ENCODE peak calls at places on chromosomes 4 and X, in nine cellular contexts. E is stimulated activated CD4-positive, alpha-beta T cell treated with anti-CD3 and anti-CD28 coated beads, Interleukin-1b, Interleukin-23, amount 100 ng/mL, for 1 hour; C is left lobe of liver; I is NCI-H2081 treated with DMSO at 0.1 percent for 48 hours; N is activated CD4-positive, alpha-beta memory T cell treated with anti-CD3 and anti-CD28 coated beads, Interleukin-2, amount 10 ng/mL, durations not matched to agents 7 days and 5 days; Q is WTC11; R is neuronal stem cell; V is cardiac fibroblast; Z is H9. U is an unnamed sample.

GRCh38 chr4:153241970-153242847 is 38.0 kb downstream of the TRIM2 start:
- DNase-seq in E (no peak), C (no peak), I (no peak), N (no peak), Q (no peak), R (no peak), V (no peak), Z (no peak), U (no peak)

GRCh38 chr4:153045111-153045982 is 109.2 kb downstream of the FHDC1 start:
- DNase-seq in E (no peak), C (no peak), I (no peak), N (no peak), Q (no peak), R (no peak), V (no peak), Z (no peak), U (no peak)

GRCh38 chrX:136310411-136310810 is 9.6 kb downstream of the ADGRG4 start:
- DNase-seq in E (no peak), C (no peak), I (no peak), N (no peak), Q (no peak), R (peak), V (peak), Z (no peak), U (no peak)

GRCh38 chrX:50471390-50471789 is 765 bp upstream of the DGKK start:
- DNase-seq in E (no peak), C (no peak), I (no peak), N (no peak), Q (peak), R (no peak), V (no peak), Z (peak), U (no peak)

GRCh38 chr4:139560396-139561084 is 4.5 kb upstream of the SETD7 start:
- DNase-seq in E (no peak), C (no peak), I (no peak), N (no peak), Q (peak), R (no peak), V (peak), Z (peak), U (no peak)

GRCh38 chrX:150158554-150159332 is 204.4 kb upstream of the MAMLD1 start:
- DNase-seq in E (no peak), C (no peak), I (no peak), N (no peak), Q (no peak), R (no peak), V (no peak), Z (no peak), U (no peak)

GRCh38 chr4:177861551-177862094 is 419.4 kb upstream of the AGA start:
- DNase-seq in E (no peak), C (no peak), I (no peak), N (no peak), Q (no peak), R (no peak), V (no peak), Z (no peak), U (no peak)

GRCh38 chr4:109067509-109068205 is 234.8 kb downstream of the COL25A1 start:
- DNase-seq in E (no peak), C (no peak), I (no peak), N (no peak), Q (no peak), R (no peak), V (peak), Z (no peak), U (no peak)

GRCh38 chr4:99574530-99575314 is at the start of gene MTTP:
- DNase-seq in E (no peak), C (peak), I (no peak), N (no peak), Q (no peak), R (no peak), V (no peak), Z (no peak), U (no peak)

GRCh38 chr4:26557164-26557563 is 26.7 kb upstream of the TBC1D19 start:
- DNase-seq in E (no peak), C (no peak), I (no peak), N (no peak), Q (no peak), R (no peak), V (peak), Z (no peak), U (no peak)

GRCh38 chrX:11555759-11556158 is 110.0 kb downstream of the ARHGAP6 start:
- DNase-seq in E (no peak), C (no peak), I (no peak), N (no peak), Q (no peak), R (no peak), V (peak), Z (no peak), U (no peak)

GRCh38 chr4:68076194-68076593 is 53.5 kb downstream of the TMPRSS11F start:
- DNase-seq in E (no peak), C (no peak), I (no peak), N (no peak), Q (no peak), R (no peak), V (no peak), Z (no peak), U (no peak)

GRCh38 chr4:17260395-17260907 is 251.4 kb downstream of the QDPR start:
- DNase-seq in E (no peak), C (no peak), I (no peak), N (no peak), Q (no peak), R (no peak), V (no peak), Z (no peak), U (no peak)

GRCh38 chr4:165520071-165520470 is 141.3 kb downstream of the CPE start:
- DNase-seq in E (no peak), C (no peak), I (no peak), N (no peak), Q (no peak), R (no peak), V (no peak), Z (no peak), U (no peak)

GRCh38 chrX:119468186-119468929 is at the start of gene SLC25A5:
- DNase-seq in E (peak), C (peak), I (peak), N (peak), Q (peak), R (peak), V (peak), Z (peak), U (peak)

GRCh38 chrX:1390621-1391369 is 1.1 kb downstream of the SLC25A6 start:
- DNase-seq in E (no peak), C (peak), I (no peak), N (peak), Q (peak), R (no peak), V (no peak), Z (no peak), U (peak)

GRCh38 chr4:68736813-68737212 is 66.4 kb upstream of the UGT2B15 start:
- DNase-seq in E (no peak), C (no peak), I (no peak), N (no peak), Q (no peak), R (no peak), V (no peak), Z (no peak), U (no peak)

GRCh38 chr4:54403700-54404453 is 174.8 kb downstream of the PDGFRA start:
- DNase-seq in E (no peak), C (no peak), I (no peak), N (no peak), Q (no peak), R (no peak), V (no peak), Z (no peak), U (no peak)

GRCh38 chrX:97522307-97522706 is 638.6 kb downstream of the RPA4 start:
- DNase-seq in E (no peak), C (no peak), I (no peak), N (no peak), Q (no peak), R (no peak), V (no peak), Z (no peak), U (no peak)

GRCh38 chr4:71201817-71202576 is 136.8 kb upstream of the SLC4A4 start:
- DNase-seq in E (no peak), C (no peak), I (no peak), N (no peak), Q (no peak), R (no peak), V (no peak), Z (no peak), U (no peak)

GRCh38 chrX:66015152-66015827 is 24.6 kb downstream of the VSIG4 start:
- DNase-seq in E (no peak), C (no peak), I (no peak), N (peak), Q (no peak), R (no peak), V (peak), Z (no peak), U (no peak)

GRCh38 chr4:71614626-71615025 is 169.3 kb downstream of the GC start:
- DNase-seq in E (no peak), C (no peak), I (no peak), N (no peak), Q (no peak), R (no peak), V (no peak), Z (no peak), U (no peak)

GRCh38 chrX:104281564-104281963 is 26.8 kb upstream of the ESX1 start:
- DNase-seq in E (no peak), C (no peak), I (no peak), N (no peak), Q (no peak), R (no peak), V (no peak), Z (no peak), U (no peak)

GRCh38 chr4:78356251-78356650 is 195.3 kb upstream of the ANXA3 start:
- DNase-seq in E (no peak), C (no peak), I (no peak), N (no peak), Q (no peak), R (no peak), V (no peak), Z (no peak), U (no peak)

GRCh38 chr4:794911-795725 is 30.8 kb downstream of the CPLX1 start:
- DNase-seq in E (no peak), C (no peak), I (no peak), N (no peak), Q (peak), R (no peak), V (no peak), Z (no peak), U (no peak)

GRCh38 chr4:185471235-185472062 is at the start of gene CCDC110:
- DNase-seq in E (peak), C (peak), I (no peak), N (peak), Q (peak), R (peak), V (peak), Z (peak), U (peak)

GRCh38 chrX:103488332-103488731 is 31.0 kb downstream of the RAB40A start:
- DNase-seq in E (no peak), C (no peak), I (no peak), N (no peak), Q (no peak), R (no peak), V (peak), Z (no peak), U (no peak)

GRCh38 chr4:138996090-138996489 is 19.5 kb upstream of the NOCT start:
- DNase-seq in E (no peak), C (no peak), I (no peak), N (no peak), Q (no peak), R (no peak), V (no peak), Z (no peak), U (no peak)

GRCh38 chr4:44121210-44121609 is 327.4 kb downstream of the KCTD8 start:
- DNase-seq in E (no peak), C (no peak), I (no peak), N (no peak), Q (no peak), R (no peak), V (peak), Z (no peak), U (no peak)

GRCh38 chr4:142126890-142127497 is 490.6 kb downstream of the IL15 start:
- DNase-seq in E (peak), C (peak), I (no peak), N (peak), Q (peak), R (peak), V (peak), Z (peak), U (peak)

GRCh38 chr4:95304898-95305297 is 243.9 kb downstream of the UNC5C start:
- DNase-seq in E (no peak), C (no peak), I (no peak), N (no peak), Q (no peak), R (peak), V (peak), Z (no peak), U (no peak)

GRCh38 chr4:156038772-156039171 is 85.1 kb upstream of the CTSO start:
- DNase-seq in E (no peak), C (no peak), I (no peak), N (no peak), Q (no peak), R (no peak), V (no peak), Z (no peak), U (no peak)

GRCh38 chrX:154401045-154401799 is 3.0 kb downstream of the RPL10 start:
- DNase-seq in E (no peak), C (peak), I (no peak), N (no peak), Q (no peak), R (no peak), V (peak), Z (peak), U (no peak)

GRCh38 chr4:155220025-155220424 is 11.6 kb downstream of the NPY2R start:
- DNase-seq in E (no peak), C (no peak), I (no peak), N (no peak), Q (no peak), R (no peak), V (no peak), Z (no peak), U (no peak)

GRCh38 chr4:150181536-150181935 is 103.3 kb downstream of the DCLK2 start:
- DNase-seq in E (no peak), C (no peak), I (no peak), N (no peak), Q (no peak), R (no peak), V (peak), Z (no peak), U (no peak)

GRCh38 chrX:40153335-40154221 is 55.8 kb upstream of the BCOR start:
- DNase-seq in E (no peak), C (no peak), I (no peak), N (peak), Q (peak), R (no peak), V (peak), Z (peak), U (no peak)

GRCh38 chrX:11724122-11725017 is 33.7 kb upstream of the MSL3 start:
- DNase-seq in E (no peak), C (no peak), I (no peak), N (no peak), Q (no peak), R (peak), V (peak), Z (no peak), U (no peak)

GRCh38 chr4:87932718-87933136 is 42.8 kb upstream of the SPP1 start:
- DNase-seq in E (no peak), C (no peak), I (no peak), N (no peak), Q (no peak), R (no peak), V (no peak), Z (peak), U (no peak)